ENCODE peak calls at places on chromosomes 4 and X, in ten cellular contexts. J, P, B, G, A, U, D, M, F and Q are unnamed samples.

GRCh38 chrX:147899715-147900114 is 12.0 kb upstream of the FMR1 start:
- DNase-seq in J (no peak), P (no peak), B (no peak), G (no peak), A (no peak), U (no peak), D (no peak), M (no peak), F (no peak), Q (no peak)

GRCh38 chrX:150507251-150507856 is 61.1 kb upstream of the MTM1 start:
- DNase-seq in J (no peak), P (no peak), B (no peak), G (peak), A (peak), U (no peak), D (no peak), M (no peak), F (no peak), Q (no peak)

GRCh38 chrX:56232221-56233082 is at the start of gene KLF8:
- DNase-seq in J (peak), P (peak), B (no peak), G (no peak), A (peak), U (peak), D (peak), M (peak), F (peak), Q (no peak)

GRCh38 chrX:107450823-107451509 is 1.5 kb downstream of the FRMPD3 start:
- DNase-seq in J (no peak), P (no peak), B (no peak), G (no peak), A (no peak), U (peak), D (no peak), M (no peak), F (no peak), Q (no peak)

GRCh38 chr4:140256335-140256734 is 102.4 kb upstream of the MAML3 start:
- DNase-seq in J (no peak), P (no peak), B (no peak), G (peak), A (no peak), U (no peak), D (no peak), M (no peak), F (no peak), Q (no peak)

GRCh38 chr4:186570193-186570996 is 15.0 kb upstream of the MTNR1A start:
- DNase-seq in J (no peak), P (peak), B (no peak), G (no peak), A (no peak), U (no peak), D (no peak), M (no peak), F (no peak), Q (no peak)

GRCh38 chr4:2671267-2671895 is 84.8 kb downstream of the TNIP2 start:
- DNase-seq in J (no peak), P (peak), B (no peak), G (no peak), A (no peak), U (no peak), D (peak), M (no peak), F (no peak), Q (no peak)

GRCh38 chr4:142883433-142883832 is 37.3 kb upstream of the INPP4B start:
- DNase-seq in J (peak), P (no peak), B (no peak), G (peak), A (no peak), U (no peak), D (no peak), M (no peak), F (no peak), Q (no peak)

GRCh38 chrX:47200385-47201150 is 6.9 kb downstream of the UBA1 start:
- DNase-seq in J (no peak), P (no peak), B (no peak), G (no peak), A (no peak), U (peak), D (no peak), M (no peak), F (no peak), Q (no peak)

GRCh38 chrX:134480061-134480460 is 20.1 kb downstream of the HPRT1 start:
- DNase-seq in J (no peak), P (no peak), B (no peak), G (no peak), A (no peak), U (no peak), D (no peak), M (no peak), F (no peak), Q (no peak)

GRCh38 chr4:122652379-122652778 is 31.5 kb upstream of the IL21 start:
- DNase-seq in J (peak), P (no peak), B (peak), G (peak), A (no peak), U (peak), D (peak), M (no peak), F (no peak), Q (no peak)

GRCh38 chr4:42656986-42657792 is at the start of gene ATP8A1:
- DNase-seq in J (peak), P (peak), B (peak), G (peak), A (peak), U (peak), D (peak), M (peak), F (peak), Q (peak)
- TF ChIP-seq POLR2AphosphoS5 in J (peak), P (peak), B (peak), G (peak), A (peak), U (no peak), D (peak), M (peak), F (peak), Q (peak)

GRCh38 chr4:24794916-24795665 is at the start of gene SOD3:
- DNase-seq in J (no peak), P (peak), B (no peak), G (peak), A (peak), U (peak), D (peak), M (peak), F (peak), Q (peak)
- TF ChIP-seq POLR2A in J (no peak), P (no peak), B (no peak), G (no peak), A (peak), U (no peak), D (no peak), M (no peak), F (peak), Q (no peak)

GRCh38 chrX:43868791-43869190 is 13.5 kb downstream of the MAOB start:
- DNase-seq in J (no peak), P (no peak), B (no peak), G (no peak), A (no peak), U (no peak), D (no peak), M (no peak), F (no peak), Q (no peak)
- TF ChIP-seq POLR2AphosphoS5 in J (no peak), P (no peak), B (no peak), G (no peak), A (no peak), U (no peak), D (no peak), M (no peak), F (no peak), Q (no peak)

DNA sequence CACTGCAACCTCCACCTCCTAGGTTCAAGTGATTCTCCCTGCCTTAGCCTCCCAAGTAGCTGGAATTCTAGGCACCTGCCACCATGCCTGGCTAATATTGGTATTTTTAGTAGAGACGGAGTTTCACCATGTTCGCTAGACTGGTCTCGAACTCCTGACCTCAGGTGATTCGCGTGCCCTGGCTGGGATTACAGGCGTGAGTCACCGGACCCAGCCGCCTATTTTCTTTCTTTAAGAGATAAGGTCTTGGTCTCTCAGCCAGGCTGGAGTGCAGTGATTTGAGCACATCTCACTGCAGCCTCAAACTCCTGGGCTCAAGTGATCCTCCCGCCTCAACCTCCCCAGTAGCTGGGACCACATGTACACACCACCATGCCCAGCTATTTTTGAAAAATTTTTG is 166.5 kb downstream of the DHRSX start:
- DNase-seq in J (no peak), P (no peak), B (no peak), G (no peak), A (no peak), U (no peak), D (no peak), M (no peak), F (no peak), Q (no peak)
- TF ChIP-seq POLR2A in J (no peak), P (no peak), B (no peak), G (no peak), A (no peak), U (no peak), D (no peak), M (no peak), F (no peak), Q (no peak)